ENCODE peak calls at places on chromosomes 6 and 20, in ten cellular contexts. One of them, this sample, is unnamed.

GRCh38 chr6:17987576-17988421 is at the start of gene KIF13A:
- DNase-seq in endodermal cell: peak; percentile 79
- DNase-seq in T-helper 1 cell: peak; percentile 23
- DNase-seq in brain microvascular endothelial cell: peak; percentile 35
- DNase-seq in MM.1S: peak; percentile 65
- DNase-seq in activated naive CD4-positive, alpha-beta T cell: peak; percentile 10
- DNase-seq in NCI-H1105 treated with DMSO at 0.1 percent for 48 hours: peak; percentile 93
- DNase-seq in stimulated activated CD4-positive, alpha-beta T cell treated with anti-CD3 and anti-CD28 coated beads, Interleukin-4, amount 100 ng/mL, for 1 hour: peak; percentile 32
- DNase-seq in neural crest cell: peak; percentile 50
- DNase-seq in substantia nigra: peak; percentile 48
- DNase-seq in this sample: peak; percentile 84

GRCh38 chr6:134529921-134530320 is 212.0 kb upstream of the SGK1 start:
- DNase-seq in endodermal cell: no peak
- DNase-seq in T-helper 1 cell: peak; percentile 24
- DNase-seq in brain microvascular endothelial cell: no peak
- DNase-seq in MM.1S: no peak
- DNase-seq in activated naive CD4-positive, alpha-beta T cell: no peak
- DNase-seq in NCI-H1105 treated with DMSO at 0.1 percent for 48 hours: no peak
- DNase-seq in stimulated activated CD4-positive, alpha-beta T cell treated with anti-CD3 and anti-CD28 coated beads, Interleukin-4, amount 100 ng/mL, for 1 hour: no peak
- DNase-seq in neural crest cell: no peak
- DNase-seq in substantia nigra: no peak
- DNase-seq in this sample: no peak

GRCh38 chr6:154453329-154453728 is 57.2 kb downstream of the CNKSR3 start:
- DNase-seq in endodermal cell: no peak
- DNase-seq in T-helper 1 cell: no peak
- DNase-seq in brain microvascular endothelial cell: no peak
- DNase-seq in MM.1S: no peak
- DNase-seq in activated naive CD4-positive, alpha-beta T cell: no peak
- DNase-seq in NCI-H1105 treated with DMSO at 0.1 percent for 48 hours: no peak
- DNase-seq in stimulated activated CD4-positive, alpha-beta T cell treated with anti-CD3 and anti-CD28 coated beads, Interleukin-4, amount 100 ng/mL, for 1 hour: no peak
- DNase-seq in neural crest cell: no peak
- DNase-seq in substantia nigra: no peak
- DNase-seq in this sample: no peak

GRCh38 chr20:13302647-13303425 is 81.8 kb downstream of the ISM1 start:
- DNase-seq in endodermal cell: peak; percentile 76
- DNase-seq in T-helper 1 cell: peak; percentile 17
- DNase-seq in brain microvascular endothelial cell: peak; percentile 10
- DNase-seq in MM.1S: peak; percentile 33
- DNase-seq in activated naive CD4-positive, alpha-beta T cell: peak; percentile 22
- DNase-seq in NCI-H1105 treated with DMSO at 0.1 percent for 48 hours: peak; percentile 45
- DNase-seq in stimulated activated CD4-positive, alpha-beta T cell treated with anti-CD3 and anti-CD28 coated beads, Interleukin-4, amount 100 ng/mL, for 1 hour: peak; percentile 47
- DNase-seq in neural crest cell: peak; percentile 30
- DNase-seq in substantia nigra: no peak
- DNase-seq in this sample: no peak

GRCh38 chr6:16136536-16137450 is 7.9 kb downstream of the MYLIP start:
- DNase-seq in endodermal cell: no peak
- DNase-seq in T-helper 1 cell: peak; percentile 49
- DNase-seq in brain microvascular endothelial cell: peak; percentile 81
- DNase-seq in MM.1S: no peak
- DNase-seq in activated naive CD4-positive, alpha-beta T cell: peak; percentile 22
- DNase-seq in NCI-H1105 treated with DMSO at 0.1 percent for 48 hours: no peak
- DNase-seq in stimulated activated CD4-positive, alpha-beta T cell treated with anti-CD3 and anti-CD28 coated beads, Interleukin-4, amount 100 ng/mL, for 1 hour: peak; percentile 44
- DNase-seq in neural crest cell: no peak
- DNase-seq in substantia nigra: no peak
- DNase-seq in this sample: no peak

GRCh38 chr6:90088009-90088408 is 193.7 kb downstream of the GJA10 start:
- DNase-seq in endodermal cell: no peak
- DNase-seq in T-helper 1 cell: no peak
- DNase-seq in brain microvascular endothelial cell: no peak
- DNase-seq in MM.1S: no peak
- DNase-seq in activated naive CD4-positive, alpha-beta T cell: no peak
- DNase-seq in NCI-H1105 treated with DMSO at 0.1 percent for 48 hours: no peak
- DNase-seq in stimulated activated CD4-positive, alpha-beta T cell treated with anti-CD3 and anti-CD28 coated beads, Interleukin-4, amount 100 ng/mL, for 1 hour: no peak
- DNase-seq in neural crest cell: no peak
- DNase-seq in substantia nigra: no peak
- DNase-seq in this sample: no peak

GRCh38 chr6:12331474-12331873 is 41.3 kb downstream of the EDN1 start:
- DNase-seq in endodermal cell: no peak
- DNase-seq in T-helper 1 cell: no peak
- DNase-seq in brain microvascular endothelial cell: no peak
- DNase-seq in MM.1S: no peak
- DNase-seq in activated naive CD4-positive, alpha-beta T cell: no peak
- DNase-seq in NCI-H1105 treated with DMSO at 0.1 percent for 48 hours: no peak
- DNase-seq in stimulated activated CD4-positive, alpha-beta T cell treated with anti-CD3 and anti-CD28 coated beads, Interleukin-4, amount 100 ng/mL, for 1 hour: no peak
- DNase-seq in neural crest cell: no peak
- DNase-seq in substantia nigra: no peak
- DNase-seq in this sample: no peak

GRCh38 chr20:20295621-20296498 is 72.0 kb upstream of the INSM1 start:
- DNase-seq in endodermal cell: no peak
- DNase-seq in T-helper 1 cell: no peak
- DNase-seq in brain microvascular endothelial cell: no peak
- DNase-seq in MM.1S: no peak
- DNase-seq in activated naive CD4-positive, alpha-beta T cell: no peak
- DNase-seq in NCI-H1105 treated with DMSO at 0.1 percent for 48 hours: no peak
- DNase-seq in stimulated activated CD4-positive, alpha-beta T cell treated with anti-CD3 and anti-CD28 coated beads, Interleukin-4, amount 100 ng/mL, for 1 hour: no peak
- DNase-seq in neural crest cell: no peak
- DNase-seq in substantia nigra: no peak
- DNase-seq in this sample: no peak

GRCh38 chr6:13418838-13419237 is 68.6 kb downstream of the GFOD1 start:
- DNase-seq in endodermal cell: no peak
- DNase-seq in T-helper 1 cell: no peak
- DNase-seq in brain microvascular endothelial cell: no peak
- DNase-seq in MM.1S: no peak
- DNase-seq in activated naive CD4-positive, alpha-beta T cell: no peak
- DNase-seq in NCI-H1105 treated with DMSO at 0.1 percent for 48 hours: no peak
- DNase-seq in stimulated activated CD4-positive, alpha-beta T cell treated with anti-CD3 and anti-CD28 coated beads, Interleukin-4, amount 100 ng/mL, for 1 hour: no peak
- DNase-seq in neural crest cell: no peak
- DNase-seq in substantia nigra: no peak
- DNase-seq in this sample: no peak

GRCh38 chr6:53986165-53986720 is 125.0 kb upstream of the MLIP start:
- DNase-seq in endodermal cell: peak; percentile 66
- DNase-seq in T-helper 1 cell: no peak
- DNase-seq in brain microvascular endothelial cell: peak; percentile 76
- DNase-seq in MM.1S: peak; percentile 41
- DNase-seq in activated naive CD4-positive, alpha-beta T cell: no peak
- DNase-seq in NCI-H1105 treated with DMSO at 0.1 percent for 48 hours: peak; percentile 53
- DNase-seq in stimulated activated CD4-positive, alpha-beta T cell treated with anti-CD3 and anti-CD28 coated beads, Interleukin-4, amount 100 ng/mL, for 1 hour: no peak
- DNase-seq in neural crest cell: peak; percentile 15
- DNase-seq in substantia nigra: no peak
- DNase-seq in this sample: no peak

GRCh38 chr6:43983632-43984031 is 143.6 kb downstream of the MRPL14 start:
- DNase-seq in endodermal cell: peak; percentile 41
- DNase-seq in T-helper 1 cell: no peak
- DNase-seq in brain microvascular endothelial cell: no peak
- DNase-seq in MM.1S: no peak
- DNase-seq in activated naive CD4-positive, alpha-beta T cell: no peak
- DNase-seq in NCI-H1105 treated with DMSO at 0.1 percent for 48 hours: peak; percentile 71
- DNase-seq in stimulated activated CD4-positive, alpha-beta T cell treated with anti-CD3 and anti-CD28 coated beads, Interleukin-4, amount 100 ng/mL, for 1 hour: no peak
- DNase-seq in neural crest cell: no peak
- DNase-seq in substantia nigra: no peak
- DNase-seq in this sample: no peak